ENCODE peak calls at places on chromosomes 4 and X, in nine cellular contexts. Y is stimulated activated naive B cell treated with anti-CD40 and anti-IgM and Interleukin-4, amounts not matched to agents 10 μg/mL and 1 μg/mL and 100 μg/mL, for 72 hours; W is thoracic aorta; D is iPS DF 19.7; O is type B pancreatic cell; L is left lung; M is H54; T is SK-MEL-5; R is RPMI8226. A is an unnamed sample.

GRCh38 chr4:38037627-38038026 is 77.4 kb downstream of the PTTG2 start:
- DNase-seq in Y (no peak), W (no peak), D (no peak), O (no peak), L (no peak), M (no peak), T (no peak), R (no peak), A (no peak)

GRCh38 chrX:116204947-116205346 is 34.4 kb downstream of the AGTR2 start:
- DNase-seq in Y (no peak), W (no peak), D (peak), O (no peak), L (no peak), M (no peak), T (peak), R (peak), A (no peak)

GRCh38 chr4:73885570-73886230 is 16.5 kb downstream of the CXCL1 start:
- DNase-seq in Y (no peak), W (no peak), D (no peak), O (no peak), L (no peak), M (no peak), T (no peak), R (no peak), A (no peak)

GRCh38 chr4:124633285-124633941 is 79.1 kb downstream of the ANKRD50 start:
- DNase-seq in Y (no peak), W (no peak), D (no peak), O (no peak), L (no peak), M (no peak), T (no peak), R (no peak), A (no peak)

GRCh38 chr4:76969493-76969892 is 19.9 kb downstream of the SEPTIN11 start:
- DNase-seq in Y (no peak), W (no peak), D (no peak), O (no peak), L (no peak), M (no peak), T (no peak), R (no peak), A (no peak)

GRCh38 chrX:65706041-65706828 is 38.8 kb downstream of the MSN start:
- DNase-seq in Y (peak), W (peak), D (no peak), O (no peak), L (peak), M (peak), T (no peak), R (no peak), A (peak)

GRCh38 chr4:156754832-156755570 is 216.6 kb downstream of the PDGFC start:
- DNase-seq in Y (no peak), W (no peak), D (no peak), O (no peak), L (no peak), M (no peak), T (no peak), R (no peak), A (no peak)

GRCh38 chrX:480861-481417 is 94.2 kb upstream of the PPP2R3B start:
- DNase-seq in Y (no peak), W (no peak), D (no peak), O (no peak), L (no peak), M (no peak), T (no peak), R (no peak), A (no peak)

GRCh38 chr4:77095101-77095826 is 19.5 kb upstream of the CCNI start:
- DNase-seq in Y (peak), W (peak), D (peak), O (no peak), L (peak), M (no peak), T (peak), R (peak), A (peak)

GRCh38 chr4:143514432-143514831 is 930 bp downstream of the SMARCA5 start:
- DNase-seq in Y (no peak), W (no peak), D (no peak), O (peak), L (peak), M (no peak), T (peak), R (peak), A (no peak)

GRCh38 chrX:130637591-130637990 is 235.8 kb downstream of the RBMX2 start:
- DNase-seq in Y (no peak), W (no peak), D (no peak), O (no peak), L (no peak), M (no peak), T (no peak), R (no peak), A (no peak)

A was measured in GM10248.